ENCODE peak calls at places on chromosomes 6 and 20, in ten cellular contexts. Z, H, X, Q, L, I, V, B, M and K are unnamed samples.

GRCh38 chr6:90286884-90287488 is 9.7 kb downstream of the BACH2 start:
- DNase-seq in Z (peak; percentile 91), H (no peak), X (peak; percentile 65), Q (peak; percentile 46), L (peak; percentile 50), I (no peak), V (no peak), B (peak; percentile 72), M (peak; percentile 11), K (no peak)

GRCh38 chr20:58638467-58639181 is 12.5 kb upstream of the STX16 start:
- DNase-seq in Z (no peak), H (no peak), X (no peak), Q (no peak), L (no peak), I (no peak), V (no peak), B (no peak), M (no peak), K (no peak)

GRCh38 chr6:41271901-41272395 is 14.5 kb downstream of the TREM1 start:
- DNase-seq in Z (no peak), H (no peak), X (no peak), Q (no peak), L (no peak), I (no peak), V (no peak), B (no peak), M (no peak), K (no peak)

GRCh38 chr20:19730716-19731115 is 27.3 kb upstream of the RIN2 start:
- DNase-seq in Z (no peak), H (no peak), X (no peak), Q (no peak), L (no peak), I (no peak), V (no peak), B (no peak), M (no peak), K (no peak)

GRCh38 chr6:56370127-56370540 is 122.8 kb upstream of the COL21A1 start:
- DNase-seq in Z (peak; percentile 59), H (no peak), X (no peak), Q (peak; percentile 66), L (no peak), I (peak; percentile 56), V (peak; percentile 66), B (peak; percentile 94), M (peak; percentile 66), K (no peak)

GRCh38 chr20:26295006-26295405 is 598.4 kb upstream of the ZNF337 start:
- DNase-seq in Z (no peak), H (no peak), X (no peak), Q (no peak), L (no peak), I (no peak), V (peak; percentile 5), B (no peak), M (no peak), K (no peak)

GRCh38 chr20:20211274-20211987 is 156.5 kb upstream of the INSM1 start:
- DNase-seq in Z (no peak), H (no peak), X (no peak), Q (peak; percentile 73), L (no peak), I (peak; percentile 60), V (peak; percentile 25), B (peak; percentile 58), M (peak; percentile 62), K (no peak)

GRCh38 chr6:128036808-128037570 is 136.1 kb upstream of the THEMIS start:
- DNase-seq in Z (no peak), H (no peak), X (no peak), Q (peak; percentile 15), L (no peak), I (no peak), V (peak; percentile 68), B (no peak), M (no peak), K (no peak)

GRCh38 chr6:7907159-7907558 is 3.4 kb downstream of the TXNDC5 start:
- DNase-seq in Z (no peak), H (no peak), X (no peak), Q (no peak), L (no peak), I (no peak), V (no peak), B (no peak), M (no peak), K (no peak)

GRCh38 chr20:2080532-2081224 is 20.9 kb upstream of the STK35 start:
- DNase-seq in Z (no peak), H (no peak), X (no peak), Q (no peak), L (no peak), I (no peak), V (no peak), B (no peak), M (no peak), K (no peak)

GRCh38 chr6:136326038-136326561 is 36.5 kb upstream of the BCLAF1 start:
- DNase-seq in Z (no peak), H (no peak), X (no peak), Q (no peak), L (no peak), I (no peak), V (peak; percentile 25), B (no peak), M (no peak), K (no peak)

GRCh38 chr6:37874726-37875125 is 55.2 kb downstream of the ZFAND3 start:
- DNase-seq in Z (no peak), H (no peak), X (no peak), Q (no peak), L (no peak), I (no peak), V (no peak), B (no peak), M (no peak), K (no peak)

GRCh38 chr6:44071670-44072451 is 55.4 kb downstream of the MRPL14 start:
- DNase-seq in Z (no peak), H (no peak), X (no peak), Q (peak; percentile 97), L (no peak), I (peak; percentile 91), V (peak; percentile 96), B (peak; percentile 85), M (no peak), K (no peak)

GRCh38 chr20:20487811-20488210 is 119.9 kb downstream of the INSM1 start:
- DNase-seq in Z (no peak), H (no peak), X (no peak), Q (peak; percentile 43), L (no peak), I (no peak), V (peak; percentile 54), B (peak; percentile 76), M (no peak), K (no peak)

GRCh38 chr6:12482386-12482785 is 192.2 kb downstream of the EDN1 start:
- DNase-seq in Z (no peak), H (no peak), X (no peak), Q (no peak), L (no peak), I (no peak), V (no peak), B (peak; percentile 25), M (no peak), K (no peak)

GRCh38 chr20:58891686-58892125 is 39.2 kb downstream of the GNAS start:
- DNase-seq in Z (peak; percentile 57), H (no peak), X (peak; percentile 49), Q (peak; percentile 53), L (no peak), I (no peak), V (no peak), B (peak; percentile 44), M (peak; percentile 12), K (no peak)

GRCh38 chr6:145374566-145374965 is 360.8 kb downstream of the EPM2A start:
- DNase-seq in Z (no peak), H (no peak), X (no peak), Q (no peak), L (no peak), I (no peak), V (no peak), B (no peak), M (no peak), K (no peak)

GRCh38 chr6:105993769-105994521 is 92.2 kb upstream of the PRDM1 start:
- DNase-seq in Z (peak; percentile 44), H (no peak), X (peak; percentile 38), Q (peak; percentile 73), L (no peak), I (peak; percentile 39), V (peak; percentile 66), B (no peak), M (peak; percentile 63), K (no peak)

GRCh38 chr6:139846538-139847321 is 472.3 kb upstream of the CITED2 start:
- DNase-seq in Z (peak; percentile 26), H (no peak), X (no peak), Q (no peak), L (no peak), I (no peak), V (no peak), B (no peak), M (no peak), K (no peak)

GRCh38 chr20:63957004-63957689 is 931 bp upstream of the UCKL1 start:
- DNase-seq in Z (peak; percentile 78), H (no peak), X (no peak), Q (peak; percentile 67), L (peak; percentile 64), I (peak; percentile 67), V (peak; percentile 56), B (peak; percentile 79), M (peak; percentile 76), K (no peak)

GRCh38 chr6:29456971-29457370 is at the start of the genes OR11A1 and OR2H1:
- DNase-seq in Z (no peak), H (no peak), X (no peak), Q (no peak), L (no peak), I (no peak), V (no peak), B (no peak), M (no peak), K (no peak)

GRCh38 chr6:46184114-46184513 is 13.3 kb upstream of the ENPP5 start:
- DNase-seq in Z (no peak), H (no peak), X (no peak), Q (peak; percentile 71), L (no peak), I (peak; percentile 81), V (peak; percentile 93), B (peak; percentile 91), M (peak; percentile 27), K (no peak)

GRCh38 chr20:60040471-60041162 is 82.4 kb downstream of the CDH26 start:
- DNase-seq in Z (no peak), H (no peak), X (no peak), Q (no peak), L (no peak), I (no peak), V (no peak), B (no peak), M (no peak), K (no peak)

GRCh38 chr6:27188885-27189418 is 58.5 kb upstream of the PRSS16 start:
- DNase-seq in Z (peak; percentile 47), H (no peak), X (peak; percentile 55), Q (peak; percentile 81), L (peak; percentile 30), I (peak; percentile 61), V (peak; percentile 74), B (peak; percentile 91), M (peak; percentile 82), K (no peak)

GRCh38 chr6:105608711-105609374 is 206.0 kb upstream of the PREP start:
- DNase-seq in Z (no peak), H (no peak), X (no peak), Q (peak; percentile 100), L (no peak), I (peak; percentile 90), V (peak; percentile 99), B (peak; percentile 84), M (peak; percentile 91), K (no peak)

GRCh38 chr6:55058682-55059081 is 115.6 kb upstream of the HCRTR2 start:
- DNase-seq in Z (no peak), H (no peak), X (no peak), Q (no peak), L (no peak), I (no peak), V (no peak), B (no peak), M (no peak), K (no peak)

GRCh38 chr6:72048080-72048479 is 161.7 kb downstream of the RIMS1 start:
- DNase-seq in Z (no peak), H (no peak), X (no peak), Q (peak; percentile 3), L (no peak), I (peak; percentile 48), V (peak; percentile 74), B (no peak), M (no peak), K (no peak)

GRCh38 chr20:43040427-43040826 is 149.3 kb downstream of the PTPRT start:
- DNase-seq in Z (peak; percentile 73), H (no peak), X (no peak), Q (no peak), L (no peak), I (no peak), V (no peak), B (peak; percentile 19), M (peak; percentile 1), K (no peak)